ENCODE peak calls at places on chromosomes 4 and X, in five cellular contexts. One of them, this sample, is unnamed.

GRCh38 chr4:147339116-147339515 is 141.8 kb upstream of the EDNRA start:
- DNase-seq in stimulated activated CD4-positive, alpha-beta T cell treated with anti-CD3 and anti-CD28 coated beads, Interleukin-4, amount 100 ng/mL, for 48 hours: no peak
- DNase-seq in EH: peak; percentile 42
- DNase-seq in left ventricle myocardium inferior: no peak
- DNase-seq in mucosa of gallbladder: no peak
- DNase-seq in this sample: no peak

GRCh38 chr4:92186239-92186638 is 117.5 kb upstream of the GRID2 start:
- DNase-seq in stimulated activated CD4-positive, alpha-beta T cell treated with anti-CD3 and anti-CD28 coated beads, Interleukin-4, amount 100 ng/mL, for 48 hours: no peak
- DNase-seq in EH: no peak
- DNase-seq in left ventricle myocardium inferior: no peak
- DNase-seq in mucosa of gallbladder: no peak
- DNase-seq in this sample: no peak

GRCh38 chr4:85734446-85734845 is 259.5 kb downstream of the ARHGAP24 start:
- DNase-seq in stimulated activated CD4-positive, alpha-beta T cell treated with anti-CD3 and anti-CD28 coated beads, Interleukin-4, amount 100 ng/mL, for 48 hours: no peak
- DNase-seq in EH: peak; percentile 50
- DNase-seq in left ventricle myocardium inferior: no peak
- DNase-seq in mucosa of gallbladder: no peak
- DNase-seq in this sample: no peak

GRCh38 chr4:153232768-153233167 is 28.5 kb downstream of the TRIM2 start:
- DNase-seq in stimulated activated CD4-positive, alpha-beta T cell treated with anti-CD3 and anti-CD28 coated beads, Interleukin-4, amount 100 ng/mL, for 48 hours: no peak
- DNase-seq in EH: peak; percentile 18
- DNase-seq in left ventricle myocardium inferior: peak; percentile 52
- DNase-seq in mucosa of gallbladder: no peak
- DNase-seq in this sample: peak; percentile 72

GRCh38 chrX:130728208-130728607 is 174.8 kb downstream of the ENOX2 start:
- DNase-seq in stimulated activated CD4-positive, alpha-beta T cell treated with anti-CD3 and anti-CD28 coated beads, Interleukin-4, amount 100 ng/mL, for 48 hours: no peak
- DNase-seq in EH: peak; percentile 76
- DNase-seq in left ventricle myocardium inferior: no peak
- DNase-seq in mucosa of gallbladder: no peak
- DNase-seq in this sample: no peak

GRCh38 chr4:176377705-176378302 is 58.0 kb downstream of the SPCS3 start:
- DNase-seq in stimulated activated CD4-positive, alpha-beta T cell treated with anti-CD3 and anti-CD28 coated beads, Interleukin-4, amount 100 ng/mL, for 48 hours: no peak
- DNase-seq in EH: peak; percentile 36
- DNase-seq in left ventricle myocardium inferior: no peak
- DNase-seq in mucosa of gallbladder: no peak
- DNase-seq in this sample: no peak

GRCh38 chr4:176066757-176067156 is 1.1 kb downstream of the WDR17 start:
- DNase-seq in stimulated activated CD4-positive, alpha-beta T cell treated with anti-CD3 and anti-CD28 coated beads, Interleukin-4, amount 100 ng/mL, for 48 hours: no peak
- DNase-seq in EH: no peak
- DNase-seq in left ventricle myocardium inferior: no peak
- DNase-seq in mucosa of gallbladder: no peak
- DNase-seq in this sample: no peak

GRCh38 chrX:154097003-154097596 is 417 bp downstream of the MECP2 start:
- DNase-seq in stimulated activated CD4-positive, alpha-beta T cell treated with anti-CD3 and anti-CD28 coated beads, Interleukin-4, amount 100 ng/mL, for 48 hours: peak; percentile 47
- DNase-seq in EH: peak; percentile 67
- DNase-seq in left ventricle myocardium inferior: peak; percentile 72
- DNase-seq in mucosa of gallbladder: peak; percentile 59
- DNase-seq in this sample: peak; percentile 69

GRCh38 chrX:106897259-106897658 is 5.9 kb downstream of the RIPPLY1 start:
- DNase-seq in stimulated activated CD4-positive, alpha-beta T cell treated with anti-CD3 and anti-CD28 coated beads, Interleukin-4, amount 100 ng/mL, for 48 hours: no peak
- DNase-seq in EH: peak; percentile 44
- DNase-seq in left ventricle myocardium inferior: no peak
- DNase-seq in mucosa of gallbladder: no peak
- DNase-seq in this sample: no peak

GRCh38 chr4:103754844-103755243 is 35.1 kb upstream of the TACR3 start:
- DNase-seq in stimulated activated CD4-positive, alpha-beta T cell treated with anti-CD3 and anti-CD28 coated beads, Interleukin-4, amount 100 ng/mL, for 48 hours: no peak
- DNase-seq in EH: no peak
- DNase-seq in left ventricle myocardium inferior: no peak
- DNase-seq in mucosa of gallbladder: peak; percentile 60
- DNase-seq in this sample: no peak

GRCh38 chrX:107465932-107466620 is 16.6 kb downstream of the FRMPD3 start:
- DNase-seq in stimulated activated CD4-positive, alpha-beta T cell treated with anti-CD3 and anti-CD28 coated beads, Interleukin-4, amount 100 ng/mL, for 48 hours: no peak
- DNase-seq in EH: no peak
- DNase-seq in left ventricle myocardium inferior: no peak
- DNase-seq in mucosa of gallbladder: no peak
- DNase-seq in this sample: no peak

GRCh38 chrX:49155243-49155899 is 7.2 kb upstream of the MAGIX start:
- DNase-seq in stimulated activated CD4-positive, alpha-beta T cell treated with anti-CD3 and anti-CD28 coated beads, Interleukin-4, amount 100 ng/mL, for 48 hours: no peak
- DNase-seq in EH: peak; percentile 77
- DNase-seq in left ventricle myocardium inferior: no peak
- DNase-seq in mucosa of gallbladder: peak; percentile 54
- DNase-seq in this sample: peak; percentile 63

GRCh38 chr4:848803-849477 is 23.0 kb upstream of the CPLX1 start:
- DNase-seq in stimulated activated CD4-positive, alpha-beta T cell treated with anti-CD3 and anti-CD28 coated beads, Interleukin-4, amount 100 ng/mL, for 48 hours: no peak
- DNase-seq in EH: no peak
- DNase-seq in left ventricle myocardium inferior: no peak
- DNase-seq in mucosa of gallbladder: no peak
- DNase-seq in this sample: no peak

GRCh38 chr4:174198396-174199179 is 84.9 kb downstream of the FBXO8 start:
- DNase-seq in stimulated activated CD4-positive, alpha-beta T cell treated with anti-CD3 and anti-CD28 coated beads, Interleukin-4, amount 100 ng/mL, for 48 hours: no peak
- DNase-seq in EH: peak; percentile 81
- DNase-seq in left ventricle myocardium inferior: no peak
- DNase-seq in mucosa of gallbladder: peak; percentile 79
- DNase-seq in this sample: no peak

GRCh38 chr4:13543091-13543581 is 1.2 kb downstream of the NKX3-2 start:
- DNase-seq in stimulated activated CD4-positive, alpha-beta T cell treated with anti-CD3 and anti-CD28 coated beads, Interleukin-4, amount 100 ng/mL, for 48 hours: no peak
- DNase-seq in EH: no peak
- DNase-seq in left ventricle myocardium inferior: no peak
- DNase-seq in mucosa of gallbladder: no peak
- DNase-seq in this sample: no peak

GRCh38 chrX:73267206-73267605 is 52.6 kb upstream of the NAP1L2 start:
- DNase-seq in stimulated activated CD4-positive, alpha-beta T cell treated with anti-CD3 and anti-CD28 coated beads, Interleukin-4, amount 100 ng/mL, for 48 hours: no peak
- DNase-seq in EH: no peak
- DNase-seq in left ventricle myocardium inferior: no peak
- DNase-seq in mucosa of gallbladder: no peak
- DNase-seq in this sample: no peak

GRCh38 chr4:13982008-13982407 is 354.5 kb upstream of the BOD1L1 start:
- DNase-seq in stimulated activated CD4-positive, alpha-beta T cell treated with anti-CD3 and anti-CD28 coated beads, Interleukin-4, amount 100 ng/mL, for 48 hours: no peak
- DNase-seq in EH: no peak
- DNase-seq in left ventricle myocardium inferior: no peak
- DNase-seq in mucosa of gallbladder: no peak
- DNase-seq in this sample: no peak

GRCh38 chr4:20237894-20238537 is 13.7 kb upstream of the SLIT2 start:
- DNase-seq in stimulated activated CD4-positive, alpha-beta T cell treated with anti-CD3 and anti-CD28 coated beads, Interleukin-4, amount 100 ng/mL, for 48 hours: no peak
- DNase-seq in EH: no peak
- DNase-seq in left ventricle myocardium inferior: no peak
- DNase-seq in mucosa of gallbladder: no peak
- DNase-seq in this sample: no peak

GRCh38 chr4:26273308-26273980 is 47.4 kb upstream of the RBPJ start:
- DNase-seq in stimulated activated CD4-positive, alpha-beta T cell treated with anti-CD3 and anti-CD28 coated beads, Interleukin-4, amount 100 ng/mL, for 48 hours: no peak
- DNase-seq in EH: no peak
- DNase-seq in left ventricle myocardium inferior: peak; percentile 37
- DNase-seq in mucosa of gallbladder: no peak
- DNase-seq in this sample: no peak

GRCh38 chr4:5753766-5754528 is 42.9 kb downstream of the EVC start:
- DNase-seq in stimulated activated CD4-positive, alpha-beta T cell treated with anti-CD3 and anti-CD28 coated beads, Interleukin-4, amount 100 ng/mL, for 48 hours: no peak
- DNase-seq in EH: peak; percentile 87
- DNase-seq in left ventricle myocardium inferior: no peak
- DNase-seq in mucosa of gallbladder: no peak
- DNase-seq in this sample: peak; percentile 20

GRCh38 chr4:130510661-130511060 is 1414.7 kb downstream of the C4orf33 start:
- DNase-seq in stimulated activated CD4-positive, alpha-beta T cell treated with anti-CD3 and anti-CD28 coated beads, Interleukin-4, amount 100 ng/mL, for 48 hours: no peak
- DNase-seq in EH: no peak
- DNase-seq in left ventricle myocardium inferior: no peak
- DNase-seq in mucosa of gallbladder: no peak
- DNase-seq in this sample: no peak

GRCh38 chr4:94561249-94562024 is 109.7 kb downstream of the PDLIM5 start:
- DNase-seq in stimulated activated CD4-positive, alpha-beta T cell treated with anti-CD3 and anti-CD28 coated beads, Interleukin-4, amount 100 ng/mL, for 48 hours: no peak
- DNase-seq in EH: peak; percentile 95
- DNase-seq in left ventricle myocardium inferior: no peak
- DNase-seq in mucosa of gallbladder: no peak
- DNase-seq in this sample: no peak

This sample was measured in thyroid gland.